ENCODE peak calls at places on chromosomes 4 and X, in five cellular contexts. One of them, this sample, is unnamed.

GRCh38 chrX:136438192-136438591 is 49.6 kb upstream of the BRS3 start:
- DNase-seq in psoas muscle: no peak
- DNase-seq in A549: no peak
- DNase-seq in heart right ventricle: no peak
- DNase-seq in AG04450: no peak
- DNase-seq in this sample: no peak

GRCh38 chrX:155949098-155949497 is 48.4 kb upstream of the IL9R start:
- DNase-seq in psoas muscle: no peak
- DNase-seq in A549: no peak
- DNase-seq in heart right ventricle: no peak
- DNase-seq in AG04450: no peak
- DNase-seq in this sample: no peak

GRCh38 chrX:134737721-134738369 is 79.6 kb upstream of the PLAC1 start:
- DNase-seq in psoas muscle: no peak
- DNase-seq in A549: no peak
- DNase-seq in heart right ventricle: no peak
- DNase-seq in AG04450: no peak
- DNase-seq in this sample: no peak

GRCh38 chr4:26048378-26048882 is 134.4 kb downstream of the SMIM20 start:
- DNase-seq in psoas muscle: peak
- DNase-seq in A549: no peak
- DNase-seq in heart right ventricle: peak
- DNase-seq in AG04450: peak
- DNase-seq in this sample: no peak

GRCh38 chr4:113756005-113756410 is 5.5 kb downstream of the CAMK2D start:
- DNase-seq in psoas muscle: no peak
- DNase-seq in A549: no peak
- DNase-seq in heart right ventricle: no peak
- DNase-seq in AG04450: no peak
- DNase-seq in this sample: no peak

GRCh38 chr4:142983111-142983510 is 137.0 kb upstream of the INPP4B start:
- DNase-seq in psoas muscle: no peak
- DNase-seq in A549: no peak
- DNase-seq in heart right ventricle: no peak
- DNase-seq in AG04450: no peak
- DNase-seq in this sample: no peak

GRCh38 chrX:1274786-1275185 is 6.2 kb downstream of the CSF2RA start:
- DNase-seq in psoas muscle: no peak
- DNase-seq in A549: no peak
- DNase-seq in heart right ventricle: no peak
- DNase-seq in AG04450: no peak
- DNase-seq in this sample: no peak

GRCh38 chr4:38488891-38489861 is 174.8 kb upstream of the KLF3 start:
- DNase-seq in psoas muscle: no peak
- DNase-seq in A549: no peak
- DNase-seq in heart right ventricle: no peak
- DNase-seq in AG04450: no peak
- DNase-seq in this sample: no peak

GRCh38 chr4:89283226-89283974 is 24.2 kb downstream of the GPRIN3 start:
- DNase-seq in psoas muscle: no peak
- DNase-seq in A549: peak
- DNase-seq in heart right ventricle: no peak
- DNase-seq in AG04450: no peak
- DNase-seq in this sample: peak

GRCh38 chr4:901192-901910 is 30.8 kb downstream of the GAK start:
- DNase-seq in psoas muscle: no peak
- DNase-seq in A549: no peak
- DNase-seq in heart right ventricle: peak
- DNase-seq in AG04450: no peak
- DNase-seq in this sample: no peak

GRCh38 chr4:40980318-40980883 is 230.6 kb downstream of the NSUN7 start:
- DNase-seq in psoas muscle: no peak
- DNase-seq in A549: no peak
- DNase-seq in heart right ventricle: no peak
- DNase-seq in AG04450: no peak
- DNase-seq in this sample: no peak
- TF ChIP-seq CTCF in psoas muscle: peak
- TF ChIP-seq CTCF in A549: peak
- TF ChIP-seq CTCF in heart right ventricle: peak
- TF ChIP-seq CTCF in AG04450: peak
- TF ChIP-seq CTCF in this sample: peak

GRCh38 chr4:180937083-180937482 is 1306.1 kb upstream of the TENM3 start:
- DNase-seq in psoas muscle: no peak
- DNase-seq in A549: no peak
- DNase-seq in heart right ventricle: no peak
- DNase-seq in AG04450: no peak
- DNase-seq in this sample: no peak

GRCh38 chr4:180932365-180933001 is 1310.7 kb upstream of the TENM3 start:
- DNase-seq in psoas muscle: no peak
- DNase-seq in A549: no peak
- DNase-seq in heart right ventricle: no peak
- DNase-seq in AG04450: no peak
- DNase-seq in this sample: no peak
- H3K4me3 ChIP-seq in psoas muscle: no peak
- H3K4me3 ChIP-seq in A549: no peak
- H3K4me3 ChIP-seq in heart right ventricle: no peak
- H3K4me3 ChIP-seq in AG04450: no peak
- H3K4me3 ChIP-seq in this sample: no peak

GRCh38 chr4:105946771-105947170 is 51.5 kb downstream of the NPNT start:
- DNase-seq in psoas muscle: no peak
- DNase-seq in A549: no peak
- DNase-seq in heart right ventricle: no peak
- DNase-seq in AG04450: no peak
- DNase-seq in this sample: no peak
- TF ChIP-seq CTCF in psoas muscle: no peak
- TF ChIP-seq CTCF in A549: no peak
- TF ChIP-seq CTCF in heart right ventricle: no peak
- TF ChIP-seq CTCF in AG04450: no peak
- TF ChIP-seq CTCF in this sample: no peak

GRCh38 chrX:18674788-18675735 is 3.2 kb upstream of the RS1 start:
- DNase-seq in psoas muscle: peak
- DNase-seq in A549: peak
- DNase-seq in heart right ventricle: peak
- DNase-seq in AG04450: peak
- DNase-seq in this sample: no peak

GRCh38 chrX:18674417-18674787 is 2.5 kb upstream of the RS1 start:
- DNase-seq in psoas muscle: peak
- DNase-seq in A549: no peak
- DNase-seq in heart right ventricle: peak
- DNase-seq in AG04450: no peak
- DNase-seq in this sample: no peak

GRCh38 chrX:18676470-18676869 is 4.6 kb upstream of the RS1 start:
- DNase-seq in psoas muscle: no peak
- DNase-seq in A549: peak
- DNase-seq in heart right ventricle: no peak
- DNase-seq in AG04450: no peak
- DNase-seq in this sample: no peak

GRCh38 chrX:18677140-18677834 is 5.4 kb upstream of the RS1 start:
- DNase-seq in psoas muscle: no peak
- DNase-seq in A549: no peak
- DNase-seq in heart right ventricle: no peak
- DNase-seq in AG04450: no peak
- DNase-seq in this sample: no peak

DNA sequence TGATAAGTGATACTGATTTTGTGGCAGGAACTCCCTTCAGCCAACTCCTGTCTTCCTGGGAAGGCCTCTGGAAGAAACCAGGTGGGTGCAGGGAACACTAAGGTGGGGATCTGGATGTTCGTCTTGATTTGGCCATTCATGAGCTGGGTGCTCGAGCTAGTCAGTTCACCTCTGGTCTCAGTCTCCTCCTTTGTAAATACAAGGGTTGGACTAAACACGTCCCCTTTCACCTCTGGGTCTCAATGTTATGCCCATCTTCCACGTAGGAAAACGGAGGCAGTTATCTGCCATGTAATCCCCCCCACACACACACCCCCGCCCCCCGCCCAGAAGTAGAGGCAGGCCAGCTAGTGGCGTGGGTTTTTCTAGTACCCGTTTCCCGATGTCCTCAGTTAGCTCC is 4.1 kb upstream of the RS1 start:
- DNase-seq in psoas muscle: no peak
- DNase-seq in A549: no peak
- DNase-seq in heart right ventricle: no peak
- DNase-seq in AG04450: no peak
- DNase-seq in this sample: no peak
- H3K4me3 ChIP-seq in psoas muscle: no peak
- H3K4me3 ChIP-seq in A549: no peak
- H3K4me3 ChIP-seq in heart right ventricle: no peak
- H3K4me3 ChIP-seq in AG04450: no peak
- H3K4me3 ChIP-seq in this sample: no peak

DNA sequence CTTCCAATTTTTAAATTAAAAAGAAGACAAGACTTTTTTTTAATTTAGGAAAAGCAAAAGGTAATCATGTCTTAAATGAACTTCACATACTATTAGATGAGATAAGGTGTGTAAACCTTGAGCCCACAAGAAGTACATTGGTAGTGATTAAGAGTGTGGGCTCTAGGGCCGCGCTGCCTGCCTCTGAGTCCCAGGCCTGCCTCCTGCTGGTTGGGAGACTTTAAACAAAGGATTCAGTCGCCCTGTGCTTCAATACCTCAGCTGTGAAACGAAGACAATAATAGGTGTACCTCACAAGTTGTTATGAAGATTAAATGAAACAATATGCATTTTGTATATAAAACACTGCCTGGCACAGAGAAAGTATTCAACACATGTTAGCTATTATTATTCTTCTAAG is 95.9 kb upstream of the MYOZ2 start:
- DNase-seq in psoas muscle: peak
- DNase-seq in A549: peak
- DNase-seq in heart right ventricle: no peak
- DNase-seq in AG04450: no peak
- DNase-seq in this sample: no peak
- TF ChIP-seq CTCF in psoas muscle: peak
- TF ChIP-seq CTCF in A549: no peak
- TF ChIP-seq CTCF in heart right ventricle: no peak
- TF ChIP-seq CTCF in AG04450: peak
- TF ChIP-seq CTCF in this sample: peak